ENCODE peak calls at places on chromosome 6, in four cellular contexts. K is foreskin fibroblast; Q is stimulated activated CD4-positive, alpha-beta T cell treated with anti-CD3 and anti-CD28 coated beads, Interleukin-4, amount 100 ng/mL, for 48 hours; H is stimulated activated CD8-positive, alpha-beta memory T cell treated with anti-CD3 and anti-CD28 coated beads, Interleukin-15, amount 100 ng/mL, for 24 hours. R is an unnamed sample.

GRCh38 chr6:95978230-95978629 is 37.5 kb upstream of the FUT9 start:
- DNase-seq in K (no peak), Q (no peak), H (no peak), R (no peak)

GRCh38 chr6:20417819-20418218 is 16.1 kb downstream of the E2F3 start:
- DNase-seq in K (no peak), Q (no peak), H (no peak), R (no peak)

GRCh38 chr6:137171053-137171374 is 2.4 kb downstream of the IL22RA2 start:
- DNase-seq in K (no peak), Q (no peak), H (no peak), R (no peak)

GRCh38 chr6:28218312-28219248 is 6.5 kb upstream of the ZSCAN9 start:
- DNase-seq in K (peak; percentile 42), Q (peak; percentile 36), H (peak; percentile 23), R (peak; percentile 78)

GRCh38 chr6:147283460-147283859 is 79.2 kb downstream of the STXBP5 start:
- DNase-seq in K (peak; percentile 32), Q (no peak), H (no peak), R (no peak)

GRCh38 chr6:89488438-89488837 is 55.5 kb downstream of the ANKRD6 start:
- DNase-seq in K (no peak), Q (no peak), H (no peak), R (no peak)

GRCh38 chr6:32664827-32665362 is 1.6 kb downstream of the HLA-DQB1 start:
- DNase-seq in K (no peak), Q (no peak), H (no peak), R (peak; percentile 87)

GRCh38 chr6:85464260-85464644 is 14.4 kb downstream of the NT5E start:
- DNase-seq in K (peak; percentile 97), Q (peak; percentile 25), H (no peak), R (no peak)

GRCh38 chr6:39903656-39904055 is 30.6 kb downstream of the MOCS1 start:
- DNase-seq in K (no peak), Q (no peak), H (no peak), R (no peak)

GRCh38 chr6:165515963-165516624 is 146.9 kb downstream of the PDE10A start:
- DNase-seq in K (no peak), Q (no peak), H (no peak), R (no peak)

GRCh38 chr6:98292812-98293211 is 541.6 kb upstream of the POU3F2 start:
- DNase-seq in K (no peak), Q (no peak), H (no peak), R (no peak)

GRCh38 chr6:18433059-18433458 is 45.9 kb downstream of the RNF144B start:
- DNase-seq in K (no peak), Q (no peak), H (no peak), R (no peak)

GRCh38 chr6:149364558-149364957 is 35.5 kb upstream of the SUMO4 start:
- DNase-seq in K (no peak), Q (no peak), H (no peak), R (no peak)

GRCh38 chr6:167455371-167455770 is 130.5 kb downstream of the TTLL2 start:
- DNase-seq in K (no peak), Q (no peak), H (no peak), R (no peak)

GRCh38 chr6:9851541-9852380 is 563.1 kb downstream of the TFAP2A start:
- DNase-seq in K (no peak), Q (no peak), H (no peak), R (no peak)

GRCh38 chr6:15504040-15504491 is 158.8 kb downstream of the DTNBP1 start:
- DNase-seq in K (no peak), Q (no peak), H (no peak), R (no peak)

GRCh38 chr6:76788154-76788553 is 675.1 kb downstream of the HTR1B start:
- DNase-seq in K (no peak), Q (no peak), H (no peak), R (no peak)

GRCh38 chr6:72956272-72956671 is 269.0 kb downstream of the KHDC1L start:
- DNase-seq in K (no peak), Q (no peak), H (no peak), R (no peak)

GRCh38 chr6:78861509-78861908 is 5.8 kb upstream of the IRAK1BP1 start:
- DNase-seq in K (no peak), Q (no peak), H (no peak), R (no peak)

GRCh38 chr6:164124986-164125385 is 710.5 kb downstream of the QKI start:
- DNase-seq in K (no peak), Q (no peak), H (no peak), R (no peak)

GRCh38 chr6:75611011-75611701 is 9.5 kb downstream of the SENP6 start:
- DNase-seq in K (peak; percentile 28), Q (no peak), H (no peak), R (no peak)

GRCh38 chr6:156410649-156411048 is 366.5 kb upstream of the ARID1B start:
- DNase-seq in K (no peak), Q (no peak), H (no peak), R (no peak)

GRCh38 chr6:13336553-13336952 is 8.2 kb upstream of the TBC1D7 start:
- DNase-seq in K (peak; percentile 81), Q (peak; percentile 63), H (peak; percentile 76), R (peak; percentile 34)

GRCh38 chr6:75171581-75172360 is 34.1 kb downstream of the COL12A1 start:
- DNase-seq in K (no peak), Q (no peak), H (no peak), R (no peak)

GRCh38 chr6:159953091-159953581 is 15.7 kb upstream of the IGF2R start:
- DNase-seq in K (peak; percentile 61), Q (no peak), H (no peak), R (no peak)

GRCh38 chr6:151958332-151958731 is 150.8 kb downstream of the ESR1 start:
- DNase-seq in K (peak; percentile 86), Q (no peak), H (no peak), R (no peak)

GRCh38 chr6:136669299-136669699 is 119.1 kb upstream of the MAP7 start:
- DNase-seq in K (peak; percentile 87), Q (no peak), H (no peak), R (no peak)

GRCh38 chr6:41356838-41357237 is 21.4 kb downstream of the NCR2 start:
- DNase-seq in K (no peak), Q (no peak), H (no peak), R (no peak)

GRCh38 chr6:11702039-11702795 is 76.4 kb downstream of the ADTRP start:
- DNase-seq in K (peak; percentile 25), Q (no peak), H (no peak), R (no peak)

R was measured in GM06990.